ENCODE peak calls at places on chromosome 6, in ten cellular contexts. One of them, this sample, is unnamed.

GRCh38 chr6:84866715-84867114 is 102.3 kb upstream of the TBX18 start:
- DNase-seq in fibroblast of pulmonary artery: peak
- DNase-seq in Daoy: no peak
- DNase-seq in iris pigment epithelial cell: peak
- DNase-seq in uterus: no peak
- DNase-seq in GM03348: no peak
- DNase-seq in HFFc6: no peak
- DNase-seq in KG1: no peak
- DNase-seq in stimulated activated CD4-positive, alpha-beta T cell treated with anti-CD3 and anti-CD28 coated beads, Interleukin-2, amount 100 ng/mL, for 48 hours: no peak
- DNase-seq in GM12892: no peak
- DNase-seq in this sample: peak

GRCh38 chr6:85470023-85470410 is 20.1 kb downstream of the NT5E start:
- DNase-seq in GM12892: no peak
- DNase-seq in uterus: no peak
- DNase-seq in KG1: no peak
- DNase-seq in iris pigment epithelial cell: no peak
- DNase-seq in stimulated activated CD4-positive, alpha-beta T cell treated with anti-CD3 and anti-CD28 coated beads, Interleukin-2, amount 100 ng/mL, for 48 hours: no peak
- DNase-seq in fibroblast of pulmonary artery: no peak
- DNase-seq in HFFc6: peak
- DNase-seq in Daoy: no peak
- DNase-seq in GM03348: no peak
- DNase-seq in this sample: no peak

GRCh38 chr6:6969761-6970223 is 138.0 kb upstream of the RREB1 start:
- DNase-seq in HFFc6: no peak
- DNase-seq in stimulated activated CD4-positive, alpha-beta T cell treated with anti-CD3 and anti-CD28 coated beads, Interleukin-2, amount 100 ng/mL, for 48 hours: no peak
- DNase-seq in GM03348: no peak
- DNase-seq in KG1: no peak
- DNase-seq in fibroblast of pulmonary artery: no peak
- DNase-seq in uterus: no peak
- DNase-seq in GM12892: no peak
- DNase-seq in Daoy: peak
- DNase-seq in iris pigment epithelial cell: no peak
- DNase-seq in this sample: no peak

GRCh38 chr6:72626126-72626525 is 4.3 kb downstream of the KCNQ5 start:
- DNase-seq in Daoy: no peak
- DNase-seq in iris pigment epithelial cell: no peak
- DNase-seq in GM03348: no peak
- DNase-seq in KG1: no peak
- DNase-seq in GM12892: no peak
- DNase-seq in stimulated activated CD4-positive, alpha-beta T cell treated with anti-CD3 and anti-CD28 coated beads, Interleukin-2, amount 100 ng/mL, for 48 hours: no peak
- DNase-seq in fibroblast of pulmonary artery: no peak
- DNase-seq in HFFc6: no peak
- DNase-seq in uterus: no peak
- DNase-seq in this sample: no peak

GRCh38 chr6:125843593-125843992 is 52.8 kb downstream of the NCOA7 start:
- DNase-seq in Daoy: no peak
- DNase-seq in GM12892: no peak
- DNase-seq in HFFc6: no peak
- DNase-seq in stimulated activated CD4-positive, alpha-beta T cell treated with anti-CD3 and anti-CD28 coated beads, Interleukin-2, amount 100 ng/mL, for 48 hours: no peak
- DNase-seq in KG1: no peak
- DNase-seq in iris pigment epithelial cell: no peak
- DNase-seq in uterus: no peak
- DNase-seq in fibroblast of pulmonary artery: no peak
- DNase-seq in GM03348: no peak
- DNase-seq in this sample: no peak

GRCh38 chr6:23927935-23928334 is 198.1 kb upstream of the NRSN1 start:
- DNase-seq in HFFc6: no peak
- DNase-seq in Daoy: no peak
- DNase-seq in uterus: no peak
- DNase-seq in GM03348: no peak
- DNase-seq in GM12892: no peak
- DNase-seq in fibroblast of pulmonary artery: no peak
- DNase-seq in stimulated activated CD4-positive, alpha-beta T cell treated with anti-CD3 and anti-CD28 coated beads, Interleukin-2, amount 100 ng/mL, for 48 hours: no peak
- DNase-seq in KG1: no peak
- DNase-seq in iris pigment epithelial cell: no peak
- DNase-seq in this sample: no peak

GRCh38 chr6:3727593-3728108 is 23.9 kb downstream of the PXDC1 start:
- DNase-seq in HFFc6: no peak
- DNase-seq in stimulated activated CD4-positive, alpha-beta T cell treated with anti-CD3 and anti-CD28 coated beads, Interleukin-2, amount 100 ng/mL, for 48 hours: no peak
- DNase-seq in fibroblast of pulmonary artery: no peak
- DNase-seq in Daoy: no peak
- DNase-seq in iris pigment epithelial cell: no peak
- DNase-seq in KG1: no peak
- DNase-seq in GM03348: no peak
- DNase-seq in GM12892: no peak
- DNase-seq in uterus: no peak
- DNase-seq in this sample: no peak

GRCh38 chr6:98678481-98678880 is 155.9 kb upstream of the POU3F2 start:
- DNase-seq in HFFc6: no peak
- DNase-seq in GM03348: no peak
- DNase-seq in iris pigment epithelial cell: no peak
- DNase-seq in KG1: no peak
- DNase-seq in stimulated activated CD4-positive, alpha-beta T cell treated with anti-CD3 and anti-CD28 coated beads, Interleukin-2, amount 100 ng/mL, for 48 hours: no peak
- DNase-seq in fibroblast of pulmonary artery: no peak
- DNase-seq in Daoy: peak
- DNase-seq in uterus: no peak
- DNase-seq in GM12892: no peak
- DNase-seq in this sample: no peak

GRCh38 chr6:112044856-112045255 is 9.0 kb upstream of the CCN6 start:
- DNase-seq in GM03348: peak
- DNase-seq in KG1: no peak
- DNase-seq in HFFc6: peak
- DNase-seq in Daoy: peak
- DNase-seq in GM12892: no peak
- DNase-seq in stimulated activated CD4-positive, alpha-beta T cell treated with anti-CD3 and anti-CD28 coated beads, Interleukin-2, amount 100 ng/mL, for 48 hours: no peak
- DNase-seq in uterus: peak
- DNase-seq in fibroblast of pulmonary artery: peak
- DNase-seq in iris pigment epithelial cell: peak
- DNase-seq in this sample: peak

GRCh38 chr6:160919713-160920112 is 71.9 kb upstream of the MAP3K4 start:
- DNase-seq in GM12892: no peak
- DNase-seq in iris pigment epithelial cell: peak
- DNase-seq in KG1: no peak
- DNase-seq in HFFc6: peak
- DNase-seq in uterus: no peak
- DNase-seq in fibroblast of pulmonary artery: peak
- DNase-seq in stimulated activated CD4-positive, alpha-beta T cell treated with anti-CD3 and anti-CD28 coated beads, Interleukin-2, amount 100 ng/mL, for 48 hours: no peak
- DNase-seq in GM03348: peak
- DNase-seq in Daoy: peak
- DNase-seq in this sample: peak

GRCh38 chr6:91653954-91654843 is 1067.3 kb upstream of the MAP3K7 start:
- DNase-seq in GM03348: no peak
- DNase-seq in GM12892: no peak
- DNase-seq in stimulated activated CD4-positive, alpha-beta T cell treated with anti-CD3 and anti-CD28 coated beads, Interleukin-2, amount 100 ng/mL, for 48 hours: no peak
- DNase-seq in Daoy: no peak
- DNase-seq in uterus: no peak
- DNase-seq in iris pigment epithelial cell: no peak
- DNase-seq in KG1: no peak
- DNase-seq in fibroblast of pulmonary artery: no peak
- DNase-seq in HFFc6: no peak
- DNase-seq in this sample: no peak

GRCh38 chr6:157272866-157273755 is 50.2 kb downstream of the TMEM242 start:
- DNase-seq in stimulated activated CD4-positive, alpha-beta T cell treated with anti-CD3 and anti-CD28 coated beads, Interleukin-2, amount 100 ng/mL, for 48 hours: peak
- DNase-seq in iris pigment epithelial cell: no peak
- DNase-seq in GM03348: no peak
- DNase-seq in Daoy: no peak
- DNase-seq in KG1: no peak
- DNase-seq in uterus: no peak
- DNase-seq in GM12892: no peak
- DNase-seq in HFFc6: no peak
- DNase-seq in fibroblast of pulmonary artery: no peak
- DNase-seq in this sample: peak

GRCh38 chr6:83221886-83222479 is 28.8 kb downstream of the RWDD2A start:
- DNase-seq in HFFc6: peak
- DNase-seq in iris pigment epithelial cell: peak
- DNase-seq in KG1: peak
- DNase-seq in Daoy: no peak
- DNase-seq in fibroblast of pulmonary artery: peak
- DNase-seq in uterus: no peak
- DNase-seq in GM12892: no peak
- DNase-seq in GM03348: peak
- DNase-seq in stimulated activated CD4-positive, alpha-beta T cell treated with anti-CD3 and anti-CD28 coated beads, Interleukin-2, amount 100 ng/mL, for 48 hours: no peak
- DNase-seq in this sample: peak

GRCh38 chr6:161631676-161632194 is 357.9 kb upstream of the AGPAT4 start:
- DNase-seq in fibroblast of pulmonary artery: peak
- DNase-seq in GM12892: no peak
- DNase-seq in KG1: no peak
- DNase-seq in GM03348: peak
- DNase-seq in iris pigment epithelial cell: peak
- DNase-seq in stimulated activated CD4-positive, alpha-beta T cell treated with anti-CD3 and anti-CD28 coated beads, Interleukin-2, amount 100 ng/mL, for 48 hours: no peak
- DNase-seq in Daoy: peak
- DNase-seq in uterus: no peak
- DNase-seq in HFFc6: no peak
- DNase-seq in this sample: no peak

GRCh38 chr6:108966855-108967755 is 118.9 kb downstream of the ARMC2 start:
- DNase-seq in uterus: no peak
- DNase-seq in HFFc6: peak
- DNase-seq in KG1: peak
- DNase-seq in GM03348: no peak
- DNase-seq in Daoy: peak
- DNase-seq in iris pigment epithelial cell: peak
- DNase-seq in fibroblast of pulmonary artery: peak
- DNase-seq in GM12892: no peak
- DNase-seq in stimulated activated CD4-positive, alpha-beta T cell treated with anti-CD3 and anti-CD28 coated beads, Interleukin-2, amount 100 ng/mL, for 48 hours: no peak
- DNase-seq in this sample: no peak

GRCh38 chr6:140203611-140204553 is 829.4 kb upstream of the CITED2 start:
- DNase-seq in stimulated activated CD4-positive, alpha-beta T cell treated with anti-CD3 and anti-CD28 coated beads, Interleukin-2, amount 100 ng/mL, for 48 hours: no peak
- DNase-seq in KG1: no peak
- DNase-seq in GM03348: peak
- DNase-seq in iris pigment epithelial cell: peak
- DNase-seq in uterus: no peak
- DNase-seq in fibroblast of pulmonary artery: peak
- DNase-seq in HFFc6: peak
- DNase-seq in Daoy: no peak
- DNase-seq in GM12892: no peak
- DNase-seq in this sample: peak

GRCh38 chr6:150723857-150724256 is 124.2 kb downstream of the PLEKHG1 start:
- DNase-seq in Daoy: peak
- DNase-seq in GM03348: no peak
- DNase-seq in fibroblast of pulmonary artery: no peak
- DNase-seq in iris pigment epithelial cell: no peak
- DNase-seq in KG1: no peak
- DNase-seq in HFFc6: no peak
- DNase-seq in stimulated activated CD4-positive, alpha-beta T cell treated with anti-CD3 and anti-CD28 coated beads, Interleukin-2, amount 100 ng/mL, for 48 hours: no peak
- DNase-seq in GM12892: no peak
- DNase-seq in uterus: no peak
- DNase-seq in this sample: no peak

GRCh38 chr6:143283887-143284640 is 166.4 kb downstream of the ADAT2 start:
- DNase-seq in uterus: no peak
- DNase-seq in GM12892: no peak
- DNase-seq in iris pigment epithelial cell: no peak
- DNase-seq in stimulated activated CD4-positive, alpha-beta T cell treated with anti-CD3 and anti-CD28 coated beads, Interleukin-2, amount 100 ng/mL, for 48 hours: no peak
- DNase-seq in KG1: no peak
- DNase-seq in Daoy: no peak
- DNase-seq in fibroblast of pulmonary artery: peak
- DNase-seq in GM03348: peak
- DNase-seq in HFFc6: peak
- DNase-seq in this sample: no peak

GRCh38 chr6:43644940-43645612 is at the start of gene RSPH9:
- DNase-seq in Daoy: peak
- DNase-seq in GM12892: peak
- DNase-seq in HFFc6: no peak
- DNase-seq in iris pigment epithelial cell: peak
- DNase-seq in KG1: no peak
- DNase-seq in stimulated activated CD4-positive, alpha-beta T cell treated with anti-CD3 and anti-CD28 coated beads, Interleukin-2, amount 100 ng/mL, for 48 hours: peak
- DNase-seq in fibroblast of pulmonary artery: peak
- DNase-seq in uterus: peak
- DNase-seq in GM03348: peak
- DNase-seq in this sample: peak

GRCh38 chr6:148667395-148667794 is 79.4 kb upstream of the UST start:
- DNase-seq in KG1: no peak
- DNase-seq in GM12892: no peak
- DNase-seq in Daoy: no peak
- DNase-seq in fibroblast of pulmonary artery: no peak
- DNase-seq in stimulated activated CD4-positive, alpha-beta T cell treated with anti-CD3 and anti-CD28 coated beads, Interleukin-2, amount 100 ng/mL, for 48 hours: no peak
- DNase-seq in iris pigment epithelial cell: no peak
- DNase-seq in GM03348: no peak
- DNase-seq in uterus: no peak
- DNase-seq in HFFc6: no peak
- DNase-seq in this sample: no peak

GRCh38 chr6:33700391-33701050 is 11.0 kb downstream of the UQCC2 start:
- DNase-seq in Daoy: peak
- DNase-seq in GM03348: peak
- DNase-seq in GM12892: peak
- DNase-seq in iris pigment epithelial cell: peak
- DNase-seq in fibroblast of pulmonary artery: peak
- DNase-seq in stimulated activated CD4-positive, alpha-beta T cell treated with anti-CD3 and anti-CD28 coated beads, Interleukin-2, amount 100 ng/mL, for 48 hours: peak
- DNase-seq in KG1: peak
- DNase-seq in HFFc6: peak
- DNase-seq in uterus: no peak
- DNase-seq in this sample: peak

GRCh38 chr6:43953794-43954310 is 173.4 kb downstream of the MRPL14 start:
- DNase-seq in GM12892: no peak
- DNase-seq in stimulated activated CD4-positive, alpha-beta T cell treated with anti-CD3 and anti-CD28 coated beads, Interleukin-2, amount 100 ng/mL, for 48 hours: no peak
- DNase-seq in iris pigment epithelial cell: peak
- DNase-seq in fibroblast of pulmonary artery: no peak
- DNase-seq in HFFc6: no peak
- DNase-seq in uterus: peak
- DNase-seq in Daoy: peak
- DNase-seq in KG1: no peak
- DNase-seq in GM03348: no peak
- DNase-seq in this sample: no peak

GRCh38 chr6:153090241-153090930 is 40.7 kb downstream of the RGS17 start:
- DNase-seq in KG1: no peak
- DNase-seq in iris pigment epithelial cell: peak
- DNase-seq in GM03348: peak
- DNase-seq in Daoy: peak
- DNase-seq in GM12892: no peak
- DNase-seq in HFFc6: peak
- DNase-seq in uterus: no peak
- DNase-seq in stimulated activated CD4-positive, alpha-beta T cell treated with anti-CD3 and anti-CD28 coated beads, Interleukin-2, amount 100 ng/mL, for 48 hours: no peak
- DNase-seq in fibroblast of pulmonary artery: peak
- DNase-seq in this sample: peak

GRCh38 chr6:161618816-161619454 is 345.1 kb upstream of the AGPAT4 start:
- DNase-seq in iris pigment epithelial cell: peak
- DNase-seq in fibroblast of pulmonary artery: peak
- DNase-seq in HFFc6: no peak
- DNase-seq in KG1: peak
- DNase-seq in GM03348: peak
- DNase-seq in uterus: no peak
- DNase-seq in GM12892: no peak
- DNase-seq in stimulated activated CD4-positive, alpha-beta T cell treated with anti-CD3 and anti-CD28 coated beads, Interleukin-2, amount 100 ng/mL, for 48 hours: no peak
- DNase-seq in Daoy: peak
- DNase-seq in this sample: no peak

GRCh38 chr6:133837801-133838349 is 51.0 kb upstream of the TCF21 start:
- DNase-seq in GM03348: peak
- DNase-seq in iris pigment epithelial cell: peak
- DNase-seq in uterus: peak
- DNase-seq in HFFc6: no peak
- DNase-seq in GM12892: peak
- DNase-seq in stimulated activated CD4-positive, alpha-beta T cell treated with anti-CD3 and anti-CD28 coated beads, Interleukin-2, amount 100 ng/mL, for 48 hours: peak
- DNase-seq in fibroblast of pulmonary artery: peak
- DNase-seq in Daoy: peak
- DNase-seq in KG1: peak
- DNase-seq in this sample: peak

GRCh38 chr6:120103616-120104015 is 754.1 kb upstream of the MAN1A1 start:
- DNase-seq in GM03348: no peak
- DNase-seq in stimulated activated CD4-positive, alpha-beta T cell treated with anti-CD3 and anti-CD28 coated beads, Interleukin-2, amount 100 ng/mL, for 48 hours: no peak
- DNase-seq in GM12892: no peak
- DNase-seq in iris pigment epithelial cell: no peak
- DNase-seq in fibroblast of pulmonary artery: no peak
- DNase-seq in Daoy: no peak
- DNase-seq in KG1: no peak
- DNase-seq in uterus: no peak
- DNase-seq in HFFc6: no peak
- DNase-seq in this sample: no peak

GRCh38 chr6:81049425-81050042 is 702.9 kb downstream of the TENT5A start:
- DNase-seq in KG1: no peak
- DNase-seq in fibroblast of pulmonary artery: peak
- DNase-seq in stimulated activated CD4-positive, alpha-beta T cell treated with anti-CD3 and anti-CD28 coated beads, Interleukin-2, amount 100 ng/mL, for 48 hours: no peak
- DNase-seq in GM03348: no peak
- DNase-seq in HFFc6: no peak
- DNase-seq in uterus: no peak
- DNase-seq in iris pigment epithelial cell: peak
- DNase-seq in Daoy: no peak
- DNase-seq in GM12892: no peak
- DNase-seq in this sample: no peak